ENCODE peak calls at places on chromosomes 12 and 14, in five cellular contexts. F is CD8-positive, alpha-beta T cell; T is fibroblast of pulmonary artery; Y is epithelial cell of proximal tubule; V is adrenal gland. A is an unnamed sample.

GRCh38 chr14:75223664-75224154 is 47.3 kb upstream of the TMED10 start:
- DNase-seq in T (no peak), Y (no peak), V (peak), F (no peak), A (no peak)

GRCh38 chr12:9331218-9331626 is 123.0 kb upstream of the PZP start:
- DNase-seq in V (peak), T (peak), F (peak), Y (no peak), A (no peak)

GRCh38 chr12:115225845-115226244 is 541.9 kb upstream of the TBX3 start:
- DNase-seq in V (no peak), Y (no peak), T (no peak), F (no peak), A (no peak)

GRCh38 chr12:93122569-93123091 is 193.5 kb upstream of the EEA1 start:
- DNase-seq in T (no peak), V (no peak), Y (peak), F (no peak), A (peak)

GRCh38 chr12:59055204-59055839 is 135.0 kb upstream of the LRIG3 start:
- DNase-seq in T (peak), V (no peak), Y (peak), F (no peak), A (peak)

GRCh38 chr14:81655423-81656314 is 122.0 kb upstream of the SEL1L start:
- DNase-seq in F (no peak), V (peak), Y (no peak), T (no peak), A (no peak)

GRCh38 chr12:86801439-86801838 is 545.2 kb upstream of the MGAT4C start:
- DNase-seq in V (no peak), T (no peak), F (no peak), Y (no peak), A (peak)

GRCh38 chr12:27924350-27925140 is 48.0 kb downstream of the PTHLH start:
- DNase-seq in V (no peak), Y (no peak), F (no peak), T (no peak), A (no peak)

GRCh38 chr12:57488397-57489156 is 709 bp downstream of the MARS1 start:
- DNase-seq in T (no peak), Y (no peak), F (no peak), V (no peak), A (no peak)

GRCh38 chr14:44662250-44662891 is 155.3 kb upstream of the FSCB start:
- DNase-seq in Y (no peak), T (no peak), V (no peak), F (no peak), A (no peak)

GRCh38 chr14:35789651-35790050 is 19.4 kb downstream of the RALGAPA1 start:
- DNase-seq in F (no peak), T (no peak), Y (no peak), V (no peak), A (no peak)

GRCh38 chr12:22709292-22709691 is 84.3 kb downstream of the ETNK1 start:
- DNase-seq in T (peak), F (no peak), Y (no peak), V (no peak), A (no peak)

GRCh38 chr12:89357297-89357730 is 5.0 kb upstream of the DUSP6 start:
- DNase-seq in V (no peak), F (no peak), T (no peak), Y (peak), A (peak)

GRCh38 chr12:108939594-108939993 is 59.7 kb downstream of the DAO start:
- DNase-seq in Y (no peak), T (peak), F (no peak), V (no peak), A (no peak)

GRCh38 chr12:64900540-64900939 is 76.1 kb downstream of the TBC1D30 start:
- DNase-seq in T (peak), V (no peak), Y (peak), F (no peak), A (no peak)

GRCh38 chr12:124233846-124234620 is 60.9 kb upstream of the RFLNA start:
- DNase-seq in F (no peak), Y (no peak), T (peak), V (no peak), A (no peak)

GRCh38 chr14:104256025-104256424 is 117.6 kb downstream of the KIF26A start:
- DNase-seq in T (no peak), F (no peak), Y (no peak), V (no peak), A (no peak)

GRCh38 chr12:15892645-15893259 is 10.6 kb downstream of the STRAP start:
- DNase-seq in F (no peak), T (no peak), Y (no peak), V (no peak), A (no peak)

GRCh38 chr12:129877383-129877782 is 26.4 kb downstream of the TMEM132D start:
- DNase-seq in Y (no peak), T (no peak), V (no peak), F (no peak), A (no peak)

GRCh38 chr12:109861689-109862314 is 18.5 kb downstream of the GLTP start:
- DNase-seq in T (no peak), F (no peak), Y (no peak), V (no peak), A (no peak)

DNA sequence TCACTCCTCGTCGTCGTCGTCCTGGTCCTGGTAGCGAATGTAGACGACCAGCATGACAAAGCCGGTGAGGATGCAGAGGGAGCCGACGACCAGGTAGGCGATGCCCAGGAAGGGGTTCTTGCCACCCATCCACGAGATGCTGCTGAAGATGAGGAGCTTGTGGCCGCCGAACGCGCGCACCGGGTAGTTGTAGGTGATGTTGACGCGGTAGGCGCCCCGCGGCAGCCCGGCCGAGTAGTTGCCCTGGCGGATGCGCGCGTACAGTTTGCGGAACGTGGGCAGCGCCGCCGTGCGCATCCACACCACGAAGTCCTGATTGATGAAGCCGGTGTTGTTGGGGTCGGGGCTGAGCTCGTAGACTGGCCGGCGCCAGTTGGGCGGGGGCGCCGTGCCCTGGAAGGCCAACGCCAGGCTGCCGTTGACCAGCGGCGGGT is 1.0 kb downstream of the TMEM30B start:
- DNase-seq in Y (no peak), T (no peak), F (peak), V (no peak), A (no peak)
- H3K4me3 ChIP-seq in Y (peak), T (no peak), F (peak), V (no peak), A (peak)

DNA sequence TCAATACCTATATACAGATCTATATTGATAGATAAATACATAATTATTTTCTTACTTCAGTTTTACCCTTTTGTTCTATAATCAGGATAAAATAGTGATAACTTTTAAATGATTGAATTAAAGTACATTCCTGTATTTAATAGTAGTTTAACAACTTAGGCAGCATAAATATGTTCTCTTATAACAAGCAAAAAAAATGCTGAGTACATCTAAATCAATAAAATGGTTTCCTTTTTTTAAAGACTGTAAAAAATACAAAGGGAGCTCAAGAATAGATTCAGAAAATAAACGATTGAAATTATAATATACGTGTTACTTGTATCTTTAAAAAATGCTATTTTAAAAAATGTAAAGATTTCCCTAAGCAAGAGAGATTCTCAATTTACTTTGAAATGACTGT is 393.7 kb upstream of the TMEM132C start:
- DNase-seq in F (no peak), V (no peak), Y (no peak), T (no peak), A (no peak)
- TF ChIP-seq CTCF in F (no peak), V (no peak), Y (no peak), T (no peak), A (no peak)

GRCh38 chr14:54725998-54726397 is 159.1 kb downstream of the SAMD4A start:
- DNase-seq in T (no peak), V (no peak), F (no peak), Y (no peak), A (no peak)

GRCh38 chr14:54727929-54728328 is 161.0 kb downstream of the SAMD4A start:
- DNase-seq in F (no peak), Y (no peak), T (no peak), V (no peak), A (no peak)

GRCh38 chr14:54728700-54729527 is 162.0 kb downstream of the SAMD4A start:
- DNase-seq in F (no peak), T (peak), V (no peak), Y (no peak), A (no peak)

GRCh38 chr14:54735424-54735823 is 167.2 kb downstream of the GCH1 start:
- DNase-seq in Y (no peak), V (peak), T (no peak), F (no peak), A (no peak)

GRCh38 chr14:54730156-54730961 is 163.4 kb downstream of the SAMD4A start:
- DNase-seq in T (peak), V (no peak), F (no peak), Y (no peak), A (no peak)
- H3K4me3 ChIP-seq in T (peak), V (no peak), F (peak), Y (peak), A (no peak)

GRCh38 chr12:12443482-12443881 is 86.6 kb downstream of the BORCS5 start:
- DNase-seq in T (peak), F (no peak), Y (no peak), V (peak), A (no peak)

GRCh38 chr12:12441891-12442461 is 85.1 kb downstream of the BORCS5 start:
- DNase-seq in F (peak), T (peak), Y (no peak), V (peak), A (no peak)

GRCh38 chr12:12441051-12441807 is 84.4 kb downstream of the BORCS5 start:
- DNase-seq in F (no peak), Y (no peak), T (no peak), V (no peak), A (no peak)

GRCh38 chr12:12445165-12445881 is 88.4 kb downstream of the BORCS5 start:
- DNase-seq in V (no peak), Y (no peak), T (no peak), F (peak), A (no peak)

GRCh38 chr12:12442548-12443071 is 85.7 kb downstream of the BORCS5 start:
- DNase-seq in F (no peak), V (no peak), Y (no peak), T (peak), A (no peak)
- TF ChIP-seq CTCF in F (no peak), V (no peak), Y (no peak), T (no peak), A (no peak)

DNA sequence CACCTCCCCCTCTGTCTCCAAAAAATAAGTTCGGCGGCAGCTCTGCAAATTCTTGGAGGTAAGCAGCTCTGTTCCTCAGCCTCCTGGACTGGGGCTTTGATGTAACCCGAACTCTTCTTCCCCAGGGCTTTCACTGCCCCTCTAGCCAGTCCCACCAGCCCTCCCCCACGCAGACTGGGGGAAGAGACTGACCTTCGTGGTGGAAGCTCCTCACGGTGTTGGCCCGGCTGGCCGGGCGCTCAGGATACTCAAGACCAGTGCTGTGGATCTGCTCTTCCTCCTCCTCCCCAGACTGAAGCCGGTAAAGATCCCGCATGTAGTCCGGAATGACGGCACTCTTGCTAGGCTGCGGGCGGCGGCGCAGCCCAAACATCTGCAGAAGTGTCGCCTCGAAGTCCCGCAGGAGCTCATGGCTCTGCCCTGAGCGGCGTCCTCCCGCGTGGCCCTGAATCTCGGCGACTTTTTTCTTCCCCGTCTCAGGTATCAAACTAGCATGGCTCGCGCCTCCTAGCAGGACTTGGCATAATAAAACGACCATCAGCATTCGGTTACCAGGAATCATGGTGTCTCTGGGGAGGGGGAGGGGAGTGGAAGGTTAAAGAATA is 4.9 kb downstream of the BMP4 start:
- DNase-seq in T (no peak), V (peak), Y (no peak), F (no peak), A (no peak)
- H3K4me3 ChIP-seq in T (peak), V (no peak), Y (peak), F (no peak), A (peak)

GRCh38 chr14:85191986-85192385 is 338.0 kb upstream of the FLRT2 start:
- DNase-seq in T (no peak), Y (no peak), F (no peak), V (no peak), A (no peak)

GRCh38 chr14:85197976-85198375 is 332.0 kb upstream of the FLRT2 start:
- DNase-seq in V (no peak), T (no peak), Y (no peak), F (no peak), A (no peak)

GRCh38 chr14:85190251-85190650 is 339.7 kb upstream of the FLRT2 start:
- DNase-seq in Y (no peak), T (no peak), F (no peak), V (no peak), A (no peak)

GRCh38 chr14:85195872-85196477 is 334.0 kb upstream of the FLRT2 start:
- DNase-seq in Y (no peak), T (peak), V (no peak), F (no peak), A (no peak)
- TF ChIP-seq CTCF in Y (peak), T (peak), V (peak), F (no peak), A (peak)

A was measured in kidney epithelial cell.